ENCODE peak calls at places on chromosomes 7 and 10, in seven cellular contexts. R is memory B cell, I is cardiac fibroblast, H is AG09319, L is GM23248, T is non-pigmented ciliary epithelial cell, O is HCEC 1CT. D is an unnamed sample.
A peak's percentile ranks its signal among the peaks of the same experiment; 100 is the strongest.

GRCh38 chr10:43249962-43250624 is 16.8 kb downstream of the RASGEF1A start:
- DNase-seq in L (no peak), R (no peak), H (no peak), O (no peak), I (no peak), T (no peak), D (no peak)

GRCh38 chr7:6375346-6376101 is 72.2 kb downstream of the DAGLB start:
- DNase-seq in R (peak; percentile 22), T (no peak), H (no peak), L (peak; percentile 67), I (peak; percentile 41), O (no peak), D (peak; percentile 50)

GRCh38 chr10:130202984-130203617 is 66.9 kb downstream of the GLRX3 start:
- DNase-seq in O (no peak), R (no peak), T (no peak), I (no peak), H (no peak), L (no peak), D (no peak)

GRCh38 chr10:96995851-96996250 is 163.8 kb downstream of the LCOR start:
- DNase-seq in T (no peak), L (no peak), R (no peak), O (no peak), H (no peak), I (peak; percentile 20), D (no peak)

GRCh38 chr10:88149906-88150305 is 286.5 kb downstream of the PTEN start:
- DNase-seq in T (no peak), H (no peak), L (peak; percentile 69), O (peak; percentile 40), I (no peak), R (no peak), D (no peak)

GRCh38 chr10:102230861-102231356 is 4.8 kb downstream of the ELOVL3 start:
- DNase-seq in O (peak; percentile 40), H (no peak), T (no peak), R (peak; percentile 65), I (peak; percentile 38), L (peak; percentile 59), D (no peak)

GRCh38 chr7:121016976-121017375 is 28.5 kb downstream of the CPED1 start:
- DNase-seq in R (no peak), T (no peak), L (peak; percentile 66), I (peak; percentile 47), H (no peak), O (peak; percentile 72), D (no peak)

GRCh38 chr7:146129296-146129695 is 12.7 kb downstream of the CNTNAP2 start:
- DNase-seq in H (no peak), I (peak; percentile 1), R (no peak), O (no peak), L (no peak), T (no peak), D (no peak)

GRCh38 chr7:43737467-43738127 is 8.3 kb upstream of the COA1 start:
- DNase-seq in H (no peak), I (no peak), L (no peak), T (no peak), R (no peak), O (no peak), D (no peak)

GRCh38 chr10:63145782-63146181 is 12.7 kb downstream of the NRBF2 start:
- DNase-seq in I (no peak), L (peak; percentile 56), O (peak; percentile 48), H (no peak), T (no peak), R (no peak), D (no peak)

GRCh38 chr7:75624134-75624832 is 114.5 kb downstream of the HIP1 start:
- DNase-seq in T (no peak), H (no peak), O (no peak), L (peak; percentile 57), R (no peak), I (peak; percentile 89), D (no peak)

D was measured in RKO.